ENCODE peak calls at places on chromosomes 5 and 9, in nine cellular contexts. I, J, A, O, P, Z, L, W and S are unnamed samples.

GRCh38 chr5:74408150-74409043 is 232.1 kb downstream of the ENC1 start:
- DNase-seq in I (no peak), J (peak; percentile 26), A (no peak), O (no peak), P (no peak), Z (no peak), L (no peak), W (no peak), S (no peak)

GRCh38 chr5:38845555-38846378 is at the start of gene OSMR:
- DNase-seq in I (no peak), J (peak; percentile 99), A (peak; percentile 97), O (no peak), P (peak; percentile 74), Z (peak; percentile 98), L (peak; percentile 29), W (peak; percentile 98), S (peak; percentile 99)

GRCh38 chr9:14437336-14438231 is 123.6 kb upstream of the NFIB start:
- DNase-seq in I (no peak), J (peak; percentile 48), A (no peak), O (no peak), P (no peak), Z (no peak), L (no peak), W (no peak), S (peak; percentile 14)

GRCh38 chr9:526904-527591 is 312.4 kb downstream of the DOCK8 start:
- DNase-seq in I (no peak), J (no peak), A (no peak), O (no peak), P (no peak), Z (no peak), L (no peak), W (no peak), S (no peak)

GRCh38 chr5:121795511-121795910 is 56.2 kb upstream of the FTMT start:
- DNase-seq in I (no peak), J (no peak), A (no peak), O (no peak), P (no peak), Z (no peak), L (no peak), W (no peak), S (no peak)

GRCh38 chr9:86867658-86868313 is 79.5 kb downstream of the GAS1 start:
- DNase-seq in I (no peak), J (peak; percentile 43), A (no peak), O (no peak), P (no peak), Z (no peak), L (no peak), W (no peak), S (no peak)

GRCh38 chr5:176371621-176372539 is 6.6 kb downstream of the ARL10 start:
- DNase-seq in I (no peak), J (peak; percentile 42), A (no peak), O (no peak), P (no peak), Z (no peak), L (no peak), W (no peak), S (no peak)

GRCh38 chr9:89657765-89658164 is 53.0 kb downstream of the GADD45G start:
- DNase-seq in I (peak; percentile 58), J (no peak), A (no peak), O (no peak), P (no peak), Z (no peak), L (no peak), W (no peak), S (no peak)

GRCh38 chr5:129094924-129095797 is 612 bp downstream of the ISOC1 start:
- DNase-seq in I (peak; percentile 78), J (peak; percentile 61), A (no peak), O (peak; percentile 6), P (peak; percentile 40), Z (peak; percentile 12), L (peak; percentile 42), W (peak; percentile 25), S (peak; percentile 60)

GRCh38 chr9:90936380-90936779 is 134.8 kb downstream of the SYK start:
- DNase-seq in I (no peak), J (no peak), A (no peak), O (no peak), P (no peak), Z (no peak), L (no peak), W (peak; percentile 50), S (no peak)

GRCh38 chr9:2209400-2209799 is 194.3 kb downstream of the SMARCA2 start:
- DNase-seq in I (peak; percentile 33), J (no peak), A (no peak), O (no peak), P (no peak), Z (no peak), L (no peak), W (no peak), S (no peak)

GRCh38 chr9:97109194-97109811 is 70.4 kb upstream of the CTSV start:
- DNase-seq in I (peak; percentile 48), J (peak; percentile 74), A (no peak), O (no peak), P (no peak), Z (peak; percentile 7), L (peak; percentile 30), W (peak; percentile 42), S (peak; percentile 21)

GRCh38 chr5:38672059-38672791 is 115.8 kb upstream of the LIFR start:
- DNase-seq in I (no peak), J (peak; percentile 75), A (no peak), O (no peak), P (no peak), Z (no peak), L (no peak), W (peak; percentile 73), S (peak; percentile 60)

GRCh38 chr5:138305797-138306196 is 25.8 kb downstream of the CDC25C start:
- DNase-seq in I (no peak), J (peak; percentile 79), A (no peak), O (no peak), P (no peak), Z (no peak), L (no peak), W (no peak), S (no peak)

GRCh38 chr9:5971740-5972139 is 43.7 kb downstream of the RANBP6 start:
- DNase-seq in I (no peak), J (peak; percentile 53), A (no peak), O (no peak), P (no peak), Z (peak; percentile 12), L (no peak), W (peak; percentile 52), S (no peak)

GRCh38 chr5:53558966-53559365 is 1.5 kb upstream of the NDUFS4 start:
- DNase-seq in I (no peak), J (no peak), A (no peak), O (no peak), P (no peak), Z (no peak), L (no peak), W (no peak), S (no peak)